ENCODE peak calls at places on chromosome 9, in five cellular contexts. B is T-helper 9 cell; Z is NCI-H510A treated with DMSO at 0.1 percent for 48 hours; D is stimulated activated CD8-positive, alpha-beta memory T cell treated with anti-CD3 and anti-CD28 coated beads, Interleukin-7, amount 100 ng/mL, for 1 hour; T is Kasumi-1. C is an unnamed sample.

GRCh38 chr9:92097997-92098482 is 17.2 kb downstream of the SPTLC1 start:
- DNase-seq in T (no peak), D (peak), B (peak), Z (no peak), C (no peak)

GRCh38 chr9:14987858-14988257 is 77.6 kb upstream of the FREM1 start:
- DNase-seq in Z (no peak), T (no peak), D (no peak), B (no peak), C (no peak)

GRCh38 chr9:92499701-92500100 is 17.4 kb upstream of the ASPN start:
- DNase-seq in Z (no peak), D (no peak), B (no peak), T (no peak), C (no peak)

GRCh38 chr9:91178281-91179236 is 183.2 kb downstream of the AUH start:
- DNase-seq in B (no peak), T (no peak), D (no peak), Z (peak), C (no peak)

GRCh38 chr9:133113163-133113927 is 7.7 kb downstream of the RALGDS start:
- DNase-seq in T (no peak), B (no peak), D (no peak), Z (no peak), C (no peak)

GRCh38 chr9:120353501-120353900 is 226.5 kb downstream of the CDK5RAP2 start:
- DNase-seq in Z (no peak), D (no peak), B (no peak), T (no peak), C (no peak)

GRCh38 chr9:114779352-114779845 is 26.4 kb downstream of the TNFSF15 start:
- DNase-seq in Z (peak), D (no peak), B (no peak), T (no peak), C (no peak)

GRCh38 chr9:128412120-128412790 is 8.4 kb upstream of the CERCAM start:
- DNase-seq in D (no peak), B (peak), T (peak), Z (no peak), C (peak)

GRCh38 chr9:131366745-131367401 is 27.0 kb upstream of the PRRC2B start:
- DNase-seq in D (no peak), B (no peak), Z (no peak), T (no peak), C (peak)

GRCh38 chr9:124420991-124421543 is 5.8 kb upstream of the PSMB7 start:
- DNase-seq in D (no peak), T (no peak), Z (peak), B (no peak), C (no peak)